ENCODE peak calls at places on chromosomes 7 and 10, in ten cellular contexts. U, G, Q, T, V, H, S, A, M and L are unnamed samples.

GRCh38 chr7:1967512-1968396 is 265.0 kb downstream of the MAD1L1 start:
- DNase-seq in U (no peak), G (no peak), Q (no peak), T (no peak), V (no peak), H (no peak), S (no peak), A (no peak), M (no peak), L (no peak)

GRCh38 chr7:234712-235553 is 42.6 kb downstream of the FAM20C start:
- DNase-seq in U (no peak), G (peak), Q (no peak), T (no peak), V (peak), H (no peak), S (no peak), A (no peak), M (peak), L (peak)

GRCh38 chr10:43076876-43077420 is at the start of gene RET:
- DNase-seq in U (no peak), G (no peak), Q (no peak), T (no peak), V (peak), H (no peak), S (no peak), A (peak), M (peak), L (no peak)

GRCh38 chr10:131909014-131909808 is 8.4 kb downstream of the PPP2R2D start:
- DNase-seq in U (no peak), G (no peak), Q (no peak), T (no peak), V (no peak), H (no peak), S (no peak), A (no peak), M (no peak), L (peak)

GRCh38 chr10:93438796-93439253 is 43.3 kb downstream of the MYOF start:
- DNase-seq in U (peak), G (no peak), Q (no peak), T (no peak), V (peak), H (peak), S (peak), A (no peak), M (peak), L (no peak)

GRCh38 chr7:88664630-88665233 is 94.8 kb upstream of the ZNF804B start:
- DNase-seq in U (no peak), G (no peak), Q (no peak), T (no peak), V (no peak), H (peak), S (no peak), A (no peak), M (peak), L (no peak)

GRCh38 chr10:1598393-1599153 is 138.8 kb downstream of the ADARB2 start:
- DNase-seq in U (no peak), G (no peak), Q (no peak), T (no peak), V (no peak), H (no peak), S (no peak), A (no peak), M (no peak), L (no peak)

GRCh38 chr7:34091330-34091917 is 186.1 kb downstream of the BMPER start:
- DNase-seq in U (peak), G (no peak), Q (no peak), T (peak), V (peak), H (peak), S (peak), A (peak), M (peak), L (no peak)

GRCh38 chr7:20241491-20242261 is 24.5 kb upstream of the MACC1 start:
- DNase-seq in U (peak), G (peak), Q (no peak), T (peak), V (peak), H (no peak), S (peak), A (no peak), M (peak), L (no peak)

GRCh38 chr7:43658718-43659548 is 70.4 kb downstream of the COA1 start:
- DNase-seq in U (no peak), G (peak), Q (no peak), T (no peak), V (peak), H (peak), S (no peak), A (peak), M (no peak), L (no peak)

GRCh38 chr10:35194906-35195305 is 68.3 kb downstream of the CREM start:
- DNase-seq in U (peak), G (no peak), Q (no peak), T (peak), V (no peak), H (peak), S (no peak), A (peak), M (no peak), L (no peak)

GRCh38 chr7:107998150-107998549 is 4.8 kb downstream of the LAMB1 start:
- DNase-seq in U (no peak), G (no peak), Q (no peak), T (no peak), V (no peak), H (peak), S (no peak), A (no peak), M (no peak), L (no peak)

GRCh38 chr10:45417746-45418145 is 43.7 kb downstream of the ALOX5 start:
- DNase-seq in U (no peak), G (no peak), Q (no peak), T (no peak), V (no peak), H (no peak), S (no peak), A (no peak), M (no peak), L (no peak)

GRCh38 chr10:20767028-20767427 is 130.1 kb downstream of the NEBL start:
- DNase-seq in U (no peak), G (peak), Q (no peak), T (no peak), V (peak), H (no peak), S (no peak), A (no peak), M (no peak), L (no peak)

GRCh38 chr10:123252779-123253178 is 98.6 kb downstream of the BUB3 start:
- DNase-seq in U (no peak), G (no peak), Q (no peak), T (no peak), V (no peak), H (no peak), S (no peak), A (no peak), M (no peak), L (no peak)

GRCh38 chr7:34143397-34143796 is 238.1 kb downstream of the BMPER start:
- DNase-seq in U (no peak), G (peak), Q (no peak), T (no peak), V (no peak), H (no peak), S (no peak), A (no peak), M (no peak), L (no peak)

GRCh38 chr10:72108811-72109618 is 20.7 kb upstream of the SPOCK2 start:
- DNase-seq in U (no peak), G (no peak), Q (no peak), T (no peak), V (no peak), H (no peak), S (no peak), A (no peak), M (no peak), L (no peak)

GRCh38 chr10:84232376-84232775 is 7.0 kb upstream of the LRIT2 start:
- DNase-seq in U (no peak), G (no peak), Q (no peak), T (no peak), V (no peak), H (no peak), S (no peak), A (no peak), M (no peak), L (no peak)

GRCh38 chr7:33334349-33334748 is 205.0 kb downstream of the BBS9 start:
- DNase-seq in U (peak), G (no peak), Q (peak), T (peak), V (no peak), H (peak), S (peak), A (no peak), M (peak), L (no peak)

GRCh38 chr10:12483996-12484944 is 134.9 kb downstream of the CAMK1D start:
- DNase-seq in U (peak), G (no peak), Q (peak), T (no peak), V (no peak), H (no peak), S (peak), A (no peak), M (no peak), L (no peak)

GRCh38 chr10:76736848-76737495 is 900.6 kb downstream of the KCNMA1 start:
- DNase-seq in U (no peak), G (no peak), Q (no peak), T (no peak), V (no peak), H (no peak), S (no peak), A (no peak), M (no peak), L (no peak)

GRCh38 chr7:99997545-99998137 is 17.8 kb upstream of the ZKSCAN1 start:
- DNase-seq in U (peak), G (no peak), Q (no peak), T (no peak), V (no peak), H (peak), S (no peak), A (peak), M (peak), L (peak)

GRCh38 chr7:132970257-132970656 is 111.6 kb downstream of the CHCHD3 start:
- DNase-seq in U (no peak), G (no peak), Q (no peak), T (no peak), V (no peak), H (no peak), S (no peak), A (no peak), M (no peak), L (no peak)

GRCh38 chr10:103966671-103967432 is at the start of gene SLK:
- DNase-seq in U (peak), G (no peak), Q (peak), T (peak), V (peak), H (peak), S (peak), A (peak), M (peak), L (peak)

GRCh38 chr7:56019501-56019900 is 31.7 kb downstream of the PSPH start:
- DNase-seq in U (no peak), G (no peak), Q (no peak), T (no peak), V (no peak), H (no peak), S (no peak), A (no peak), M (no peak), L (no peak)

GRCh38 chr7:936131-937054 is 18.1 kb downstream of the ADAP1 start:
- DNase-seq in U (no peak), G (no peak), Q (no peak), T (peak), V (peak), H (no peak), S (no peak), A (peak), M (peak), L (peak)

GRCh38 chr10:125029584-125030242 is 87.8 kb downstream of the ZRANB1 start:
- DNase-seq in U (no peak), G (no peak), Q (no peak), T (no peak), V (no peak), H (no peak), S (no peak), A (no peak), M (no peak), L (no peak)

GRCh38 chr7:143299840-143300239 is 11.7 kb downstream of the CASP2 start:
- DNase-seq in U (no peak), G (no peak), Q (peak), T (peak), V (no peak), H (peak), S (no peak), A (peak), M (peak), L (no peak)